ENCODE peak calls at places on chromosomes 5 and 9, in seven cellular contexts. X is EL; Y is naive thymus-derived CD8-positive, alpha-beta T cell; O is spleen; Q is AG09309; P is NCI-H446; W is A549. K is an unnamed sample.
A peak's percentile ranks its signal among the peaks of the same experiment; 100 is the strongest.

GRCh38 chr5:5025774-5026406 is 114.2 kb upstream of the ADAMTS16 start:
- DNase-seq in X (peak; percentile 51), Y (no peak), O (no peak), Q (no peak), P (no peak), W (no peak), K (no peak)

GRCh38 chr5:131413605-131414559 is 150.0 kb downstream of the CDC42SE2 start:
- DNase-seq in X (no peak), Y (no peak), O (no peak), Q (no peak), P (no peak), W (no peak), K (peak; percentile 44)

GRCh38 chr9:94632736-94633135 is 6.6 kb downstream of the FBP1 start:
- DNase-seq in X (peak; percentile 18), Y (no peak), O (no peak), Q (no peak), P (no peak), W (no peak), K (no peak)

GRCh38 chr9:136855461-136856077 is 3.4 kb downstream of the MAMDC4 start:
- DNase-seq in X (no peak), Y (no peak), O (peak; percentile 78), Q (no peak), P (no peak), W (no peak), K (peak; percentile 80)

GRCh38 chr5:178793156-178793555 is 62.7 kb upstream of the ZNF354A start:
- DNase-seq in X (peak; percentile 13), Y (no peak), O (no peak), Q (no peak), P (no peak), W (no peak), K (no peak)

GRCh38 chr5:8864053-8864452 is 681.8 kb downstream of the SEMA5A start:
- DNase-seq in X (peak; percentile 51), Y (no peak), O (no peak), Q (no peak), P (peak; percentile 30), W (no peak), K (no peak)

GRCh38 chr5:74075900-74076484 is 450.0 kb downstream of the ARHGEF28 start:
- DNase-seq in X (no peak), Y (no peak), O (no peak), Q (no peak), P (no peak), W (no peak), K (no peak)

GRCh38 chr5:107930891-107931290 is 260.2 kb upstream of the EFNA5 start:
- DNase-seq in X (no peak), Y (no peak), O (no peak), Q (no peak), P (no peak), W (no peak), K (no peak)

GRCh38 chr5:178839319-178839704 is 20.4 kb upstream of the ZNF354B start:
- DNase-seq in X (peak; percentile 18), Y (peak; percentile 28), O (peak; percentile 84), Q (no peak), P (no peak), W (no peak), K (peak; percentile 72)

GRCh38 chr5:146254223-146254622 is 50.8 kb downstream of the RBM27 start:
- DNase-seq in X (no peak), Y (no peak), O (no peak), Q (no peak), P (no peak), W (no peak), K (no peak)

GRCh38 chr9:35051069-35051967 is 21.1 kb downstream of the VCP start:
- DNase-seq in X (peak; percentile 57), Y (peak; percentile 36), O (no peak), Q (no peak), P (peak; percentile 56), W (peak; percentile 46), K (no peak)

GRCh38 chr5:178111925-178112324 is 1.4 kb upstream of the N4BP3 start:
- DNase-seq in X (no peak), Y (no peak), O (no peak), Q (peak; percentile 41), P (no peak), W (no peak), K (peak; percentile 39)

GRCh38 chr5:30802961-30803705 is 390.4 kb upstream of the CDH6 start:
- DNase-seq in X (no peak), Y (no peak), O (no peak), Q (no peak), P (no peak), W (no peak), K (no peak)

GRCh38 chr5:176812269-176813259 is 2.2 kb downstream of the UNC5A start:
- DNase-seq in X (peak; percentile 45), Y (no peak), O (no peak), Q (no peak), P (no peak), W (peak; percentile 80), K (peak; percentile 96)

GRCh38 chr9:131677051-131677444 is 62.8 kb downstream of the RAPGEF1 start:
- DNase-seq in X (no peak), Y (no peak), O (no peak), Q (no peak), P (no peak), W (no peak), K (no peak)

GRCh38 chr9:129559506-129559881 is 61.4 kb downstream of the C9orf50 start:
- DNase-seq in X (no peak), Y (no peak), O (no peak), Q (no peak), P (no peak), W (no peak), K (no peak)

GRCh38 chr5:12999667-13000066 is 944.8 kb downstream of the DNAH5 start:
- DNase-seq in X (no peak), Y (no peak), O (no peak), Q (no peak), P (no peak), W (no peak), K (no peak)

GRCh38 chr9:14348241-14349140 is 34.5 kb upstream of the NFIB start:
- DNase-seq in X (no peak), Y (no peak), O (no peak), Q (no peak), P (peak; percentile 100), W (no peak), K (no peak)

GRCh38 chr5:72647806-72648205 is 140.6 kb upstream of the ZNF366 start:
- DNase-seq in X (no peak), Y (no peak), O (no peak), Q (no peak), P (no peak), W (no peak), K (no peak)

GRCh38 chr5:179129607-179130071 is 69.5 kb downstream of the ZNF354C start:
- DNase-seq in X (no peak), Y (no peak), O (peak; percentile 48), Q (no peak), P (no peak), W (no peak), K (peak; percentile 74)

GRCh38 chr9:68705636-68706578 is 867 bp downstream of the PIP5K1B start:
- DNase-seq in X (no peak), Y (no peak), O (peak; percentile 85), Q (no peak), P (no peak), W (peak; percentile 4), K (peak; percentile 73)

GRCh38 chr5:179680014-179680779 is 637 bp downstream of the CBY3 start:
- DNase-seq in X (no peak), Y (no peak), O (no peak), Q (no peak), P (no peak), W (no peak), K (no peak)

GRCh38 chr5:131997727-131998117 is 13.7 kb downstream of the ACSL6 start:
- DNase-seq in X (no peak), Y (no peak), O (peak; percentile 23), Q (no peak), P (no peak), W (no peak), K (no peak)

K was measured in osteoblast.